ENCODE peak calls at places on chromosomes 5 and 9, in four cellular contexts. D, T, Y and W are unnamed samples.

GRCh38 chr5:113034182-113034773 is 57.7 kb downstream of the DCP2 start:
- DNase-seq in D (no peak), T (no peak), Y (no peak), W (no peak)

GRCh38 chr5:179536676-179537075 is 13.7 kb upstream of the RUFY1 start:
- DNase-seq in T (no peak), Y (no peak), D (no peak), W (no peak)

GRCh38 chr9:111937781-111938426 is 41.3 kb downstream of the UGCG start:
- DNase-seq in T (no peak), Y (peak), D (no peak), W (no peak)

GRCh38 chr9:121157939-121158338 is 43.7 kb downstream of the RAB14 start:
- DNase-seq in Y (no peak), D (no peak), T (no peak), W (no peak)

GRCh38 chr5:25713259-25713658 is 1068.5 kb upstream of the CDH10 start:
- DNase-seq in T (no peak), D (no peak), Y (no peak), W (peak)

GRCh38 chr5:154370119-154370518 is 75.7 kb upstream of the SAP30L start:
- DNase-seq in D (no peak), Y (no peak), T (no peak), W (no peak)

GRCh38 chr9:131402073-131402472 is 8.2 kb downstream of the PRRC2B start:
- DNase-seq in D (no peak), T (no peak), Y (no peak), W (peak)

GRCh38 chr5:109191153-109191558 is 218.6 kb downstream of the PJA2 start:
- DNase-seq in Y (no peak), D (no peak), T (no peak), W (no peak)